ENCODE peak calls at places on chromosome 17, in five cellular contexts. T is mesenchymal stem cell, M is H9, S is neuronal stem cell, I is IMR-90. L is an unnamed sample.

GRCh38 chr17:73855933-73856332 is 211.7 kb upstream of the SDK2 start:
- DNase-seq in M (no peak), T (no peak), S (no peak), I (no peak), L (no peak)

GRCh38 chr17:46942441-46943217 is 19.7 kb downstream of the GOSR2 start:
- DNase-seq in M (peak; percentile 86), T (peak; percentile 83), S (peak; percentile 63), I (peak; percentile 75), L (peak; percentile 49)

GRCh38 chr17:50719924-50720805 is 762 bp downstream of the LUC7L3 start:
- DNase-seq in I (no peak), M (no peak), T (no peak), S (no peak), L (no peak)

GRCh38 chr17:64315032-64315490 is 52.0 kb upstream of the TEX2 start:
- DNase-seq in M (no peak), T (no peak), S (no peak), I (no peak), L (no peak)

GRCh38 chr17:40942553-40942952 is 5.1 kb upstream of the KRT23 start:
- DNase-seq in I (no peak), M (no peak), T (no peak), S (no peak), L (no peak)

GRCh38 chr17:45296003-45296832 is 20.6 kb downstream of the MAP3K14 start:
- DNase-seq in I (peak; percentile 62), T (peak; percentile 39), M (no peak), S (no peak), L (peak; percentile 63)

GRCh38 chr17:50808413-50808812 is 27.0 kb upstream of the WFIKKN2 start:
- DNase-seq in M (no peak), I (no peak), S (no peak), T (no peak), L (no peak)

GRCh38 chr17:48194097-48194550 is 86.6 kb downstream of the SNX11 start:
- DNase-seq in T (peak; percentile 71), S (no peak), M (no peak), I (peak; percentile 47), L (no peak)

GRCh38 chr17:64535357-64535756 is 28.6 kb downstream of the CEP95 start:
- DNase-seq in M (no peak), S (no peak), T (no peak), I (no peak), L (no peak)

GRCh38 chr17:77884019-77884418 is 74.5 kb upstream of the TNRC6C start:
- DNase-seq in I (peak; percentile 5), M (peak; percentile 75), T (peak; percentile 26), S (peak; percentile 61), L (no peak)

GRCh38 chr17:6233856-6234255 is 163.7 kb downstream of the WSCD1 start:
- DNase-seq in S (no peak), M (no peak), I (no peak), T (no peak), L (no peak)

GRCh38 chr17:30095507-30096244 is 20.9 kb upstream of the NSRP1 start:
- DNase-seq in I (peak; percentile 82), T (peak; percentile 86), S (peak; percentile 44), M (peak; percentile 41), L (peak; percentile 77)

GRCh38 chr17:5971969-5972368 is 98.2 kb upstream of the WSCD1 start:
- DNase-seq in I (no peak), S (no peak), T (no peak), M (no peak), L (no peak)

GRCh38 chr17:28570716-28571254 is 539 bp downstream of the PIGS start:
- DNase-seq in I (no peak), S (no peak), T (peak; percentile 47), M (peak; percentile 80), L (peak; percentile 20)

GRCh38 chr17:77884967-77885641 is 73.4 kb upstream of the TNRC6C start:
- DNase-seq in S (no peak), T (no peak), I (no peak), M (no peak), L (no peak)

GRCh38 chr17:79413591-79413990 is 197.3 kb downstream of the RBFOX3 start:
- DNase-seq in I (no peak), M (no peak), T (no peak), S (no peak), L (no peak)

GRCh38 chr17:6435968-6436367 is 1.0 kb upstream of the AIPL1 start:
- DNase-seq in T (peak; percentile 67), M (peak; percentile 92), S (peak; percentile 64), I (peak; percentile 61), L (peak; percentile 50)

GRCh38 chr17:4974064-4974670 is 6.5 kb upstream of the SPAG7 start:
- DNase-seq in S (no peak), M (no peak), T (no peak), I (no peak), L (no peak)

GRCh38 chr17:18074566-18075272 is 13.0 kb upstream of the DRG2 start:
- DNase-seq in S (no peak), I (no peak), M (no peak), T (no peak), L (no peak)

GRCh38 chr17:48738424-48738802 is 9.9 kb upstream of the HOXB13 start:
- DNase-seq in M (no peak), I (no peak), T (no peak), S (no peak), L (no peak)

DNA sequence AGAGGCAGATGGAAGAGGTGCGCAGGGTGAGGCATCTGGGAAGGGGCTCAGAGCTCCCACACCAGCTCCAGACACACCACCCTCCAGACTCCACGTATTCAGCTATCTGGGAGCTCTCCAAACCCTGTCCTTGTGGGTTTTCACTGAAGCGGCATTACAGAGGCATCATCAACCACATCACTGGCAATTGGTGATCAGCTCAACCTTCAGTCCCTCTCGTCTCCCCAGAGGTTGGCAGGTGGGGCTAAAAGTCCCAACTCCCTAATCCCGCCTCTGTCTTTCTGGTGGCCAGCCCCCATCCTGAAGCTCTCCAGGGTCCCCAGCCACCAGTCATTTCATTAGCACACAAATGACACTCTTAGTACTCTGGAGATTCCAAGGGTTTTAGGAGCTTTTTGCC is 123.9 kb downstream of the KCNJ12 start:
- DNase-seq in T (no peak), S (no peak), M (peak; percentile 56), I (no peak), L (no peak)
- H3K4me1 ChIP-seq in T (no peaks in the 10 kb centered on the region), S (no peaks in the 10 kb centered on the region), M (peaks cover 7% of the 10 kb centered on the region), I (no peaks in the 10 kb centered on the region), L (no peaks in the 10 kb centered on the region)

DNA sequence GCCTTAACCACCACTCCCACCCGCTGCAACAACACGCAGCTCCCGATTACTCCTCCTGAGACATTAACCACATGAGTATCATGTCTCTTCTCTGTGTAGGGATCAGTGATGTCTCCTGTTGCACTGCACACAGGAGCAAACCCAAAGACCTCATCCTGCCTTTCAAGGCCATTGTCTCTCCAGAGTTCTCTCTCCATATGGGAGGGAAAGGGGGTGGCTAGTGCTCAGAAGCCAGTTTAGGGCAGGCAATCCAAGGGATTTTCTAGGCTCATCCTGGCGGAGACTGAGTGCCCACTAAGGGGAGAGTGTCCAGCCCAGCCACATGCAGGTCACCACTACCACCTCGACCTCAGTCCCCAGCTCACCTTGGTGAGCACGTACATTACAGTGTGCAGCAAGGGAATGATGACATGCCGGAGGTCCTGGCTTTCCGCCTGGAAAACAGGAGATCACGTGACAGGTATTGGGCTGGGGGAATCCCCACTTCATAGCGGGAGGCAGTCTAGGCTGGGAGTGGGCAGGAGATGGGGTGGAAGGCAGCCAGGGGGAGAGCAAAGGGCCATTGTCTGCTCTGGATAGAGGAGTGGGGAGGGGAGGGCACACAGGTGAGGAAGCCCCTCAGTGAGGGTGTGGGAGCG is 29.9 kb downstream of the PIK3R6 start:
- DNase-seq in S (no peak), I (no peak), T (no peak), M (no peak), L (no peak)
- H4K91ac ChIP-seq in S (no peak overlapping the region), I (no peak overlapping the region), T (no peak overlapping the region), M (no peak overlapping the region), L (no peak overlapping the region)

GRCh38 chr17:72602517-72603345 is 481.9 kb downstream of the SOX9 start:
- DNase-seq in I (peak; percentile 73), T (no peak), M (peak; percentile 87), S (peak; percentile 39), L (peak; percentile 13)
- H2BK120ac ChIP-seq in I (peak overlapping the region; percentile 67), T (no peak overlapping the region), M (no peak overlapping the region), S (no peak overlapping the region), L (no peak overlapping the region)

DNA sequence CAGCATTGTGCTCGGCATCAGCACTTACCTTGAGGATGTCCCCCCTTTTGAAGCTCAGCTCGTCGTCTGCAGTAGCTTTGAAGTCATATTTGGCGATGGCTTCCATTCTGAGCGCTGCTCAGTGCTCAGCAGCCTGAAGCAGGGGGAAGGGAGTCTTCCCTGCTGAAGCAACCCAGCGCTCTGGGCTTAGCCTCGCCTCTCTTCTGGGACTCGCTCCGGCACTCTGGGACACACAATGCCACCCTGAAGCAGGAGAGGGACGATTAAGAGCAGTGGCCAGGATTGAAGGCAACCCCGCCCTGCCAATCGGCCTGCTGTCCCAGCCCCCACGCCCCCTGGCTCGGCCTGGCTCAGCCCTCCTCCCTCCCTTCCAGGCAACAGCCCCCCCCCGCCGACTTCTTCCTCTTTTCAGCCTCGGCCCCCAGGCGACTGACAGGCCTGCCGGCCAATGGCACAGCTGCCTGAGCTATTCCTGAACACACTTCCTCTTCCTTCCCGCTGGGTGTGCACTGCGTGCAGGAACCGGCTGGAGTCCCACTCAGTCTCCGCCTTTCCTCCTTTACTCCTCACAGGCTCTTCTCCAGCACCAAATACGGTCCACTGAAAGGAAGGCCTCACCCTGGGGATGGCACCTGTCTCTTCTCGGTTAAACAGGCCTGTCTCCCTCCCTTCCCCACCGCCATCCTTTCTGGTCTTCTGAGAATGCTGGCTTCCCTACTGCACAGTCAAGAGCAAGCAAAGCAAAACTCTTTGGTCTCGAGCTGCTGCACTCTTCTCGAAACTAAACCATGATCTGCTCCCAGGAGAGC is 11.8 kb downstream of the GRB2 start:
- DNase-seq in M (peak; percentile 100), T (peak; percentile 99), S (peak; percentile 98), I (peak; percentile 98), L (peak; percentile 93)
- H3K4me1 ChIP-seq in M (no peaks in the 10 kb centered on the region), T (peaks cover 2% of the 10 kb centered on the region), S (peaks cover 9% of the 10 kb centered on the region), I (no peaks in the 10 kb centered on the region), L (peaks cover 2% of the 10 kb centered on the region)

L was measured in trophoblast cell.